ENCODE peak calls at places on chromosomes 6 and 20, in five cellular contexts. P is uterus, W is adrenal gland, O is endothelial cell of umbilical vein, C is pancreas. T is an unnamed sample.

GRCh38 chr6:2448826-2449571 is 203.6 kb upstream of the GMDS start:
- DNase-seq in P (no peak), W (peak; percentile 32), O (peak; percentile 86), C (no peak), T (peak; percentile 40)

GRCh38 chr6:67538032-67538431 is 1097.0 kb upstream of the ADGRB3 start:
- DNase-seq in P (no peak), W (no peak), O (no peak), C (no peak), T (no peak)

GRCh38 chr6:74096329-74096728 is 400.3 kb downstream of the CD109 start:
- DNase-seq in P (no peak), W (no peak), O (no peak), C (no peak), T (no peak)

GRCh38 chr6:149925974-149926777 is 3.3 kb upstream of the RAET1G start:
- DNase-seq in P (peak; percentile 89), W (peak; percentile 95), O (peak; percentile 80), C (peak; percentile 93), T (peak; percentile 89)

GRCh38 chr6:45387236-45387635 is 9.5 kb upstream of the SUPT3H start:
- DNase-seq in P (no peak), W (no peak), O (no peak), C (no peak), T (no peak)

GRCh38 chr6:87393026-87393622 is 14.6 kb upstream of the CFAP206 start:
- DNase-seq in P (no peak), W (peak; percentile 40), O (peak; percentile 73), C (no peak), T (peak; percentile 30)

GRCh38 chr20:50663095-50663821 is 28.1 kb downstream of the RIPOR3 start:
- DNase-seq in P (no peak), W (peak; percentile 61), O (no peak), C (peak; percentile 75), T (no peak)

GRCh38 chr20:4439461-4439860 is 282.2 kb upstream of the PRND start:
- DNase-seq in P (no peak), W (no peak), O (no peak), C (no peak), T (no peak)

GRCh38 chr20:48776306-48776705 is 51.5 kb downstream of the PREX1 start:
- DNase-seq in P (no peak), W (no peak), O (no peak), C (no peak), T (peak; percentile 72)

GRCh38 chr6:143441680-143442359 is 8.7 kb downstream of the ADAT2 start:
- DNase-seq in P (no peak), W (no peak), O (no peak), C (no peak), T (no peak)

GRCh38 chr6:92979281-92979680 is 440.1 kb downstream of the EPHA7 start:
- DNase-seq in P (no peak), W (peak; percentile 10), O (peak; percentile 10), C (no peak), T (no peak)

GRCh38 chr6:137494967-137495595 is 887 bp upstream of the OLIG3 start:
- DNase-seq in P (no peak), W (no peak), O (no peak), C (no peak), T (no peak)

DNA sequence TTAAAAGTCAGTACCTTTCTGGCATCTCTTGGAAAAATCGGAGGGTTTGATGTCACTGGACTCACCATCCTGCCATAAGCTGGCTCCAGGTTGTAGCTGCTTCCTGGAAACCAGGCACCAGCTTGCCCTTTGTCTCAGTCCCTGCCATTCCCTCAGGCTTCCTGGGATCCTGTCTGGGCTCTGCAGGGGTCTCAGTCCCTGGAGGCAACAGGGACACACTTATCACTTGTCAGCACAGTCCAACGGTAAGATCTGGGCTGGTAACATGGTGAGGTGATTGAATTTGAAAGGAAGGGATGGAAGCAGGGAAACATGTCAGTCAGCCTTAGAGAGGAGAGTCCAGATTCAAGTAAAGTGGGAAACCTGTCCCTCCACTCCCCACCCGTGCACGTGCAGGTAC is 147.6 kb upstream of the ECI2 start:
- DNase-seq in P (no peak), W (no peak), O (no peak), C (no peak), T (no peak)
- H3K27me3 ChIP-seq in P (no peaks in the 10 kb centered on the region), W (no peaks in the 10 kb centered on the region), O (peaks cover 2% of the 10 kb centered on the region), C (no peaks in the 10 kb centered on the region), T (peaks cover 5% of the 10 kb centered on the region)

DNA sequence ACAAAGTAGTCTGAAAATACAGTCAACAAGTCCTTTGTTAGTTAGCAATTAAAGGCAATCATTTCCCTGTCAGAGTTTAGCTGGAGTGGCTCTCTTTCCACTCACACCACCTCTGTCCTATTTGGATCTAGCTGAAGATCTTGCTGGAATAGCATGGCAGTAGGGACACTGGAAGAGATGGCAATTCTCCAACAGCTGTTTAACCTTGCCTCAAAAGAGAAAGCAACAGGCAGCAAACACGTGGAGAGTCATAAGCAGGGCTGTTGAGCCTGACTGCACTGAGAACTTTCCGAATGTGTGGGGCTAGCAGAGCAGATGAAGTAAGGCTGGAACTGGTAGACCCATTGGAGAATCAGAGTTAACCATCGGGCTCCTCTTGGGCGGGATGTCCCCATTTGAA is 38.0 kb upstream of the PRSS35 start:
- DNase-seq in P (no peak), W (peak; percentile 66), O (no peak), C (no peak), T (no peak)
- H3K4me3 ChIP-seq in P (no peak overlapping the region), W (no peak overlapping the region), O (no peak overlapping the region), C (no peak overlapping the region), T (no peak overlapping the region)

GRCh38 chr6:117906454-117906904 is 585 bp upstream of the SLC35F1 start:
- DNase-seq in P (no peak), W (no peak), O (no peak), C (no peak), T (no peak)
- H3K27me3 ChIP-seq in P (peaks cover 5% of the 10 kb centered on the region), W (peaks cover 27% of the 10 kb centered on the region), O (peaks cover 12% of the 10 kb centered on the region), C (no peaks in the 10 kb centered on the region), T (peaks cover 51% of the 10 kb centered on the region)

GRCh38 chr6:84052883-84053241 is 19.3 kb downstream of the MRAP2 start:
- DNase-seq in P (no peak), W (no peak), O (no peak), C (no peak), T (no peak)
- H3K4me3 ChIP-seq in P (no peak overlapping the region), W (no peak overlapping the region), O (no peak overlapping the region), C (no peak overlapping the region), T (no peak overlapping the region)

GRCh38 chr20:9508240-9508661 is 6.1 kb upstream of the LAMP5 start:
- DNase-seq in P (no peak), W (no peak), O (no peak), C (no peak), T (no peak)
- H3K27me3 ChIP-seq in P (peaks cover 8% of the 10 kb centered on the region), W (peaks cover 49% of the 10 kb centered on the region), O (peaks cover 58% of the 10 kb centered on the region), C (no peaks in the 10 kb centered on the region), T (no peaks in the 10 kb centered on the region)